ENCODE peak calls at places on chromosome 12, in five cellular contexts. E is EL, U is NCI-H2081, F is NCI-H1417, Z is T-cell. H is an unnamed sample.

GRCh38 chr12:82650627-82651337 is 35.9 kb upstream of the TMTC2 start:
- DNase-seq in Z (no peak), U (no peak), E (peak; percentile 3), F (peak; percentile 26), H (peak; percentile 66)

GRCh38 chr12:65741662-65742480 is 82.4 kb upstream of the HMGA2 start:
- DNase-seq in Z (no peak), F (no peak), E (peak; percentile 65), U (no peak), H (peak; percentile 38)

GRCh38 chr12:115791331-115791730 is 486.2 kb downstream of the MED13L start:
- DNase-seq in Z (no peak), E (no peak), U (no peak), F (no peak), H (peak; percentile 59)

GRCh38 chr12:113846275-113846674 is 119.8 kb downstream of the RBM19 start:
- DNase-seq in E (peak; percentile 24), Z (no peak), F (no peak), U (no peak), H (no peak)

GRCh38 chr12:57803317-57803893 is 15.1 kb downstream of the AVIL start:
- DNase-seq in E (peak; percentile 61), U (peak; percentile 51), Z (peak; percentile 17), F (peak; percentile 56), H (peak; percentile 45)

GRCh38 chr12:132788375-132789098 is 26.9 kb upstream of the ANKLE2 start:
- DNase-seq in F (no peak), U (no peak), Z (no peak), E (no peak), H (no peak)

GRCh38 chr12:96263449-96263902 is 69.3 kb downstream of the ELK3 start:
- DNase-seq in F (peak; percentile 19), U (peak; percentile 78), Z (no peak), E (no peak), H (peak; percentile 55)

GRCh38 chr12:62799126-62799736 is 135.7 kb downstream of the PPM1H start:
- DNase-seq in F (peak; percentile 94), E (peak; percentile 72), U (peak; percentile 85), Z (peak; percentile 41), H (peak; percentile 38)

GRCh38 chr12:15669256-15669948 is 119.8 kb downstream of the EPS8 start:
- DNase-seq in F (no peak), E (no peak), U (no peak), Z (no peak), H (no peak)

GRCh38 chr12:91636721-91637120 is 454.1 kb upstream of the DCN start:
- DNase-seq in U (no peak), Z (no peak), F (no peak), E (no peak), H (no peak)

GRCh38 chr12:22856120-22856699 is 231.2 kb downstream of the ETNK1 start:
- DNase-seq in U (peak; percentile 40), E (peak; percentile 32), Z (no peak), F (peak; percentile 80), H (no peak)

GRCh38 chr12:89081709-89082108 is 270.6 kb downstream of the DUSP6 start:
- DNase-seq in F (no peak), Z (no peak), U (no peak), E (no peak), H (no peak)

GRCh38 chr12:58503731-58504520 is 416.4 kb downstream of the LRIG3 start:
- DNase-seq in E (peak; percentile 36), Z (no peak), U (peak; percentile 99), F (peak; percentile 91), H (no peak)

GRCh38 chr12:132379996-132380395 is 50.6 kb upstream of the GALNT9 start:
- DNase-seq in U (no peak), E (no peak), Z (no peak), F (no peak), H (no peak)

GRCh38 chr12:49233842-49234526 is 30.9 kb upstream of the TUBA1C start:
- DNase-seq in U (peak; percentile 98), Z (peak; percentile 9), E (no peak), F (peak; percentile 98), H (peak; percentile 55)

GRCh38 chr12:2460051-2460450 is 334.7 kb upstream of the FKBP4 start:
- DNase-seq in F (peak; percentile 6), E (no peak), U (no peak), Z (no peak), H (no peak)

GRCh38 chr12:115680967-115681366 is 596.5 kb downstream of the MED13L start:
- DNase-seq in F (no peak), U (no peak), E (no peak), Z (no peak), H (no peak)

GRCh38 chr12:88784166-88784565 is 203.9 kb upstream of the KITLG start:
- DNase-seq in U (no peak), Z (no peak), E (no peak), F (no peak), H (no peak)

GRCh38 chr12:20483776-20484175 is 115.4 kb downstream of the PDE3A start:
- DNase-seq in F (no peak), Z (no peak), E (no peak), U (no peak), H (no peak)

GRCh38 chr12:85278598-85279448 is 1.2 kb upstream of the ALX1 start:
- DNase-seq in F (no peak), Z (no peak), E (no peak), U (no peak), H (no peak)